ENCODE peak calls at places on chromosomes 3 and 15, in six cellular contexts. One of them, this sample, is unnamed.

GRCh38 chr15:75721462-75721922 is 8.8 kb upstream of the CSPG4 start:
- DNase-seq in NAMALWA: no peak
- DNase-seq in T-helper 1 cell: no peak
- DNase-seq in activated CD4-positive, alpha-beta T cell treated with anti-CD3 and anti-CD28 coated beads for 1 hour: no peak
- DNase-seq in GM04503: no peak
- DNase-seq in KG1: no peak
- DNase-seq in this sample: no peak

GRCh38 chr3:59016930-59017616 is 32.8 kb downstream of the CFAP20DC start:
- DNase-seq in NAMALWA: no peak
- DNase-seq in T-helper 1 cell: no peak
- DNase-seq in activated CD4-positive, alpha-beta T cell treated with anti-CD3 and anti-CD28 coated beads for 1 hour: no peak
- DNase-seq in GM04503: no peak
- DNase-seq in KG1: no peak
- DNase-seq in this sample: no peak

GRCh38 chr15:73901126-73901810 is 25.0 kb upstream of the LOXL1 start:
- DNase-seq in NAMALWA: no peak
- DNase-seq in T-helper 1 cell: no peak
- DNase-seq in activated CD4-positive, alpha-beta T cell treated with anti-CD3 and anti-CD28 coated beads for 1 hour: no peak
- DNase-seq in GM04503: no peak
- DNase-seq in KG1: no peak
- DNase-seq in this sample: no peak

GRCh38 chr3:190585771-190586630 is 72.1 kb downstream of the IL1RAP start:
- DNase-seq in NAMALWA: peak
- DNase-seq in T-helper 1 cell: no peak
- DNase-seq in activated CD4-positive, alpha-beta T cell treated with anti-CD3 and anti-CD28 coated beads for 1 hour: no peak
- DNase-seq in GM04503: peak
- DNase-seq in KG1: no peak
- DNase-seq in this sample: peak

GRCh38 chr3:139893264-139893962 is 41.6 kb upstream of the CLSTN2 start:
- DNase-seq in NAMALWA: no peak
- DNase-seq in T-helper 1 cell: no peak
- DNase-seq in activated CD4-positive, alpha-beta T cell treated with anti-CD3 and anti-CD28 coated beads for 1 hour: no peak
- DNase-seq in GM04503: no peak
- DNase-seq in KG1: no peak
- DNase-seq in this sample: no peak

GRCh38 chr15:48939686-48940085 is 24.0 kb downstream of the SHC4 start:
- DNase-seq in NAMALWA: no peak
- DNase-seq in T-helper 1 cell: no peak
- DNase-seq in activated CD4-positive, alpha-beta T cell treated with anti-CD3 and anti-CD28 coated beads for 1 hour: no peak
- DNase-seq in GM04503: peak
- DNase-seq in KG1: no peak
- DNase-seq in this sample: peak

GRCh38 chr3:42601898-42602581 is 1.6 kb downstream of the NKTR start:
- DNase-seq in NAMALWA: peak
- DNase-seq in T-helper 1 cell: no peak
- DNase-seq in activated CD4-positive, alpha-beta T cell treated with anti-CD3 and anti-CD28 coated beads for 1 hour: no peak
- DNase-seq in GM04503: no peak
- DNase-seq in KG1: no peak
- DNase-seq in this sample: no peak

GRCh38 chr3:123724306-123724705 is 139.5 kb upstream of the HACD2 start:
- DNase-seq in NAMALWA: no peak
- DNase-seq in T-helper 1 cell: no peak
- DNase-seq in activated CD4-positive, alpha-beta T cell treated with anti-CD3 and anti-CD28 coated beads for 1 hour: no peak
- DNase-seq in GM04503: no peak
- DNase-seq in KG1: no peak
- DNase-seq in this sample: no peak

This sample was measured in HTR-8/SVneo.